ENCODE peak calls at places on chromosomes 13 and 19, in ten cellular contexts. D, Q, X, O, N, Y, S, J, W and R are unnamed samples.

GRCh38 chr13:109760372-109760771 is 26.0 kb downstream of the IRS2 start:
- DNase-seq in D (no peak), Y (no peak), Q (no peak), N (no peak), X (no peak), W (no peak), J (no peak), S (no peak), O (no peak), R (no peak)

GRCh38 chr19:3500429-3501101 is at the start of gene DOHH:
- DNase-seq in S (peak), Q (peak), O (peak), D (peak), W (peak), N (peak), J (peak), Y (peak), X (peak), R (peak)

GRCh38 chr13:99971576-99972189 is at the start of gene ZIC5:
- DNase-seq in X (no peak), S (no peak), Q (no peak), N (no peak), J (no peak), O (no peak), W (no peak), Y (no peak), D (no peak), R (no peak)

GRCh38 chr19:8240274-8241229 is 31.4 kb downstream of the CERS4 start:
- DNase-seq in W (peak), Y (peak), X (peak), N (peak), S (peak), O (peak), J (peak), Q (peak), D (peak), R (peak)

GRCh38 chr13:41267106-41267505 is 3.7 kb upstream of the MTRF1 start:
- DNase-seq in O (peak), Y (no peak), S (no peak), N (no peak), D (no peak), Q (no peak), J (no peak), X (no peak), W (no peak), R (no peak)

GRCh38 chr13:37868691-37869505 is 674 bp downstream of the TRPC4 start:
- DNase-seq in N (no peak), X (no peak), Y (no peak), O (peak), W (peak), D (no peak), S (no peak), J (no peak), Q (no peak), R (no peak)

GRCh38 chr13:75480691-75481175 is 1.2 kb downstream of the TBC1D4 start:
- DNase-seq in Y (no peak), W (peak), J (peak), O (peak), S (peak), N (peak), X (peak), Q (no peak), D (peak), R (no peak)

GRCh38 chr19:17582613-17583012 is 27.2 kb downstream of the COLGALT1 start:
- DNase-seq in Y (no peak), O (no peak), D (no peak), N (no peak), S (no peak), Q (no peak), X (no peak), J (no peak), W (no peak), R (no peak)

GRCh38 chr19:54186934-54187381 is 2.4 kb downstream of the MBOAT7 start:
- DNase-seq in Y (no peak), N (no peak), X (peak), W (no peak), J (no peak), Q (no peak), S (no peak), O (no peak), D (no peak), R (no peak)

GRCh38 chr19:28560786-28561185 is 652.2 kb downstream of the UQCRFS1 start:
- DNase-seq in Y (no peak), D (no peak), N (no peak), Q (no peak), J (no peak), O (no peak), S (no peak), X (no peak), W (no peak), R (no peak)

GRCh38 chr13:97222934-97223710 is 989 bp downstream of the MBNL2 start:
- DNase-seq in J (no peak), O (no peak), Y (no peak), D (no peak), X (no peak), S (no peak), Q (no peak), N (no peak), W (no peak), R (no peak)

GRCh38 chr19:10864538-10864899 is 6.8 kb upstream of the CARM1 start:
- DNase-seq in O (peak), N (peak), Q (no peak), J (peak), Y (peak), X (peak), S (peak), W (peak), D (peak), R (peak)

GRCh38 chr13:100668408-100668807 is 6.2 kb downstream of the TMTC4 start:
- DNase-seq in O (peak), Q (peak), Y (no peak), D (no peak), J (no peak), N (no peak), S (no peak), W (peak), X (no peak), R (no peak)

GRCh38 chr19:53912653-53913052 is 3.6 kb downstream of the CACNG7 start:
- DNase-seq in S (peak), W (no peak), Y (no peak), X (no peak), O (no peak), N (no peak), D (no peak), J (no peak), Q (no peak), R (peak)

GRCh38 chr13:74206061-74206561 is 71.9 kb upstream of the KLF12 start:
- DNase-seq in W (peak), X (no peak), N (no peak), Q (peak), J (no peak), D (no peak), S (no peak), Y (peak), O (peak), R (no peak)

GRCh38 chr19:55913643-55914268 is 18.4 kb downstream of the NLRP13 start:
- DNase-seq in X (no peak), Q (no peak), Y (no peak), J (peak), N (no peak), S (no peak), W (peak), D (no peak), O (no peak), R (peak)

GRCh38 chr13:27619711-27620376 is 485 bp downstream of the LNX2 start:
- DNase-seq in S (peak), D (no peak), Q (no peak), X (no peak), N (peak), O (peak), W (peak), J (peak), Y (no peak), R (no peak)

GRCh38 chr19:53597023-53597422 is 34.8 kb upstream of the DPRX start:
- DNase-seq in Y (no peak), S (no peak), D (no peak), O (no peak), N (no peak), Q (no peak), J (no peak), W (no peak), X (no peak), R (no peak)

GRCh38 chr13:51286135-51287002 is 53.1 kb upstream of the SERPINE3 start:
- DNase-seq in N (peak), D (peak), J (peak), S (peak), W (peak), O (peak), Y (peak), Q (peak), X (peak), R (peak)